ENCODE peak calls at places on chromosomes 6 and 20, in four cellular contexts. One of them, this sample, is unnamed.

GRCh38 chr6:72464246-72464645 is 157.6 kb upstream of the KCNQ5 start:
- DNase-seq in MM.1S: no peak
- DNase-seq in left lung: no peak
- DNase-seq in neuronal stem cell: no peak
- DNase-seq in this sample: no peak

GRCh38 chr6:53673138-53673801 is 7.7 kb upstream of the KLHL31 start:
- DNase-seq in left lung: no peak
- DNase-seq in neuronal stem cell: no peak
- DNase-seq in MM.1S: no peak
- DNase-seq in this sample: no peak

GRCh38 chr6:107066697-107067659 is 39.0 kb downstream of the MTRES1 start:
- DNase-seq in left lung: no peak
- DNase-seq in neuronal stem cell: no peak
- DNase-seq in MM.1S: no peak
- DNase-seq in this sample: no peak

GRCh38 chr6:11810039-11810541 is 31.5 kb upstream of the ADTRP start:
- DNase-seq in left lung: peak; percentile 86
- DNase-seq in MM.1S: no peak
- DNase-seq in neuronal stem cell: no peak
- DNase-seq in this sample: peak; percentile 81

GRCh38 chr20:51569815-51570741 is 27.6 kb upstream of the NFATC2 start:
- DNase-seq in left lung: no peak
- DNase-seq in neuronal stem cell: no peak
- DNase-seq in MM.1S: no peak
- DNase-seq in this sample: no peak

GRCh38 chr6:16698988-16699868 is 62.0 kb downstream of the ATXN1 start:
- DNase-seq in left lung: no peak
- DNase-seq in MM.1S: no peak
- DNase-seq in neuronal stem cell: no peak
- DNase-seq in this sample: no peak

GRCh38 chr6:6546318-6547110 is 42.0 kb upstream of the LY86 start:
- DNase-seq in MM.1S: peak; percentile 51
- DNase-seq in neuronal stem cell: peak; percentile 47
- DNase-seq in left lung: peak; percentile 43
- DNase-seq in this sample: peak; percentile 65

GRCh38 chr6:133837801-133838349 is 51.0 kb upstream of the TCF21 start:
- DNase-seq in MM.1S: peak; percentile 80
- DNase-seq in neuronal stem cell: peak; percentile 46
- DNase-seq in left lung: peak; percentile 59
- DNase-seq in this sample: peak; percentile 78

GRCh38 chr6:143329323-143329722 is 121.2 kb downstream of the ADAT2 start:
- DNase-seq in MM.1S: no peak
- DNase-seq in left lung: no peak
- DNase-seq in neuronal stem cell: no peak
- DNase-seq in this sample: no peak

GRCh38 chr20:58102744-58103516 is 125.5 kb downstream of the ANKRD60 start:
- DNase-seq in left lung: no peak
- DNase-seq in neuronal stem cell: no peak
- DNase-seq in MM.1S: no peak
- DNase-seq in this sample: no peak

GRCh38 chr20:22180244-22180643 is 404.1 kb downstream of the FOXA2 start:
- DNase-seq in left lung: no peak
- DNase-seq in neuronal stem cell: no peak
- DNase-seq in MM.1S: no peak
- DNase-seq in this sample: no peak

GRCh38 chr6:80182291-80182690 is 75.8 kb downstream of the BCKDHB start:
- DNase-seq in MM.1S: no peak
- DNase-seq in neuronal stem cell: no peak
- DNase-seq in left lung: no peak
- DNase-seq in this sample: no peak

GRCh38 chr20:17568972-17569471 is 853 bp upstream of the DSTN start:
- DNase-seq in left lung: peak; percentile 87
- DNase-seq in MM.1S: no peak
- DNase-seq in neuronal stem cell: peak; percentile 40
- DNase-seq in this sample: peak; percentile 87

GRCh38 chr6:8000080-8001035 is 63.8 kb downstream of the BLOC1S5 start:
- DNase-seq in neuronal stem cell: no peak
- DNase-seq in left lung: no peak
- DNase-seq in MM.1S: no peak
- DNase-seq in this sample: no peak

GRCh38 chr6:134257516-134257915 is 60.4 kb downstream of the SGK1 start:
- DNase-seq in MM.1S: no peak
- DNase-seq in left lung: no peak
- DNase-seq in neuronal stem cell: no peak
- DNase-seq in this sample: no peak

GRCh38 chr6:12097791-12098190 is 85.7 kb downstream of the HIVEP1 start:
- DNase-seq in left lung: no peak
- DNase-seq in neuronal stem cell: no peak
- DNase-seq in MM.1S: no peak
- DNase-seq in this sample: no peak

GRCh38 chr6:118968416-118968815 is 33.5 kb upstream of the MCM9 start:
- DNase-seq in neuronal stem cell: no peak
- DNase-seq in MM.1S: peak; percentile 36
- DNase-seq in left lung: no peak
- DNase-seq in this sample: no peak

GRCh38 chr20:24502661-24503060 is 33.2 kb downstream of the SYNDIG1 start:
- DNase-seq in left lung: no peak
- DNase-seq in neuronal stem cell: no peak
- DNase-seq in MM.1S: no peak
- DNase-seq in this sample: no peak

GRCh38 chr6:12415980-12416598 is 125.9 kb downstream of the EDN1 start:
- DNase-seq in left lung: no peak
- DNase-seq in neuronal stem cell: no peak
- DNase-seq in MM.1S: no peak
- DNase-seq in this sample: no peak

GRCh38 chr6:167907837-167908681 is 81.3 kb downstream of the AFDN start:
- DNase-seq in left lung: no peak
- DNase-seq in neuronal stem cell: no peak
- DNase-seq in MM.1S: no peak
- DNase-seq in this sample: no peak

GRCh38 chr20:12969071-12969669 is 39.6 kb upstream of the SPTLC3 start:
- DNase-seq in neuronal stem cell: no peak
- DNase-seq in MM.1S: no peak
- DNase-seq in left lung: no peak
- DNase-seq in this sample: no peak

GRCh38 chr6:158409451-158409850 is 97.2 kb downstream of the TULP4 start:
- DNase-seq in neuronal stem cell: no peak
- DNase-seq in MM.1S: no peak
- DNase-seq in left lung: no peak
- DNase-seq in this sample: no peak

GRCh38 chr20:36179170-36179945 is 24.8 kb downstream of the EPB41L1 start:
- DNase-seq in MM.1S: no peak
- DNase-seq in neuronal stem cell: peak; percentile 65
- DNase-seq in left lung: no peak
- DNase-seq in this sample: no peak

GRCh38 chr6:136977075-136977474 is 55.0 kb downstream of the SLC35D3 start:
- DNase-seq in neuronal stem cell: no peak
- DNase-seq in MM.1S: no peak
- DNase-seq in left lung: no peak
- DNase-seq in this sample: no peak

GRCh38 chr6:99547526-99547925 is 20.9 kb downstream of the CCNC start:
- DNase-seq in neuronal stem cell: no peak
- DNase-seq in MM.1S: no peak
- DNase-seq in left lung: no peak
- DNase-seq in this sample: no peak

GRCh38 chr6:47092249-47092648 is 50.1 kb upstream of the ADGRF1 start:
- DNase-seq in MM.1S: no peak
- DNase-seq in left lung: no peak
- DNase-seq in neuronal stem cell: no peak
- DNase-seq in this sample: no peak

GRCh38 chr6:84492246-84493135 is 265.0 kb upstream of the CEP162 start:
- DNase-seq in left lung: no peak
- DNase-seq in MM.1S: no peak
- DNase-seq in neuronal stem cell: no peak
- DNase-seq in this sample: no peak

GRCh38 chr20:17448071-17448470 is 83.1 kb downstream of the BFSP1 start:
- DNase-seq in neuronal stem cell: no peak
- DNase-seq in left lung: no peak
- DNase-seq in MM.1S: no peak
- DNase-seq in this sample: no peak

GRCh38 chr6:105991561-105992314 is 94.4 kb upstream of the PRDM1 start:
- DNase-seq in MM.1S: peak; percentile 36
- DNase-seq in neuronal stem cell: no peak
- DNase-seq in left lung: no peak
- DNase-seq in this sample: peak; percentile 46

GRCh38 chr20:40922865-40923264 is 105.8 kb upstream of the TOP1 start:
- DNase-seq in left lung: no peak
- DNase-seq in neuronal stem cell: no peak
- DNase-seq in MM.1S: no peak
- DNase-seq in this sample: no peak

GRCh38 chr6:73389854-73390253 is 4.8 kb upstream of the DDX43 start:
- DNase-seq in neuronal stem cell: no peak
- DNase-seq in left lung: no peak
- DNase-seq in MM.1S: peak; percentile 83
- DNase-seq in this sample: no peak

GRCh38 chr6:168524644-168525043 is 83.7 kb downstream of the SMOC2 start:
- DNase-seq in left lung: no peak
- DNase-seq in neuronal stem cell: no peak
- DNase-seq in MM.1S: no peak
- DNase-seq in this sample: no peak

GRCh38 chr6:10904015-10904414 is 17.2 kb downstream of the SYCP2L start:
- DNase-seq in neuronal stem cell: no peak
- DNase-seq in left lung: no peak
- DNase-seq in MM.1S: no peak
- DNase-seq in this sample: no peak

GRCh38 chr6:11093065-11093590 is 506 bp upstream of the SMIM13 start:
- DNase-seq in neuronal stem cell: no peak
- DNase-seq in left lung: no peak
- DNase-seq in MM.1S: peak; percentile 76
- DNase-seq in this sample: no peak

GRCh38 chr6:166307981-166308768 is at the start of gene PRR18:
- DNase-seq in MM.1S: no peak
- DNase-seq in left lung: no peak
- DNase-seq in neuronal stem cell: peak; percentile 31
- DNase-seq in this sample: no peak

GRCh38 chr6:27208042-27208441 is 39.5 kb upstream of the PRSS16 start:
- DNase-seq in neuronal stem cell: no peak
- DNase-seq in MM.1S: no peak
- DNase-seq in left lung: no peak
- DNase-seq in this sample: no peak

GRCh38 chr20:25699914-25700313 is 3.3 kb upstream of the ZNF337 start:
- DNase-seq in left lung: no peak
- DNase-seq in neuronal stem cell: no peak
- DNase-seq in MM.1S: no peak
- DNase-seq in this sample: no peak

GRCh38 chr6:109978174-109979032 is at the start of gene GPR6:
- DNase-seq in MM.1S: peak; percentile 23
- DNase-seq in neuronal stem cell: peak; percentile 91
- DNase-seq in left lung: peak; percentile 71
- DNase-seq in this sample: peak; percentile 75

GRCh38 chr6:111610548-111611172 is 5.0 kb upstream of the TRAF3IP2 start:
- DNase-seq in neuronal stem cell: no peak
- DNase-seq in MM.1S: no peak
- DNase-seq in left lung: no peak
- DNase-seq in this sample: no peak

GRCh38 chr6:25006075-25006474 is 70.3 kb upstream of the RIPOR2 start:
- DNase-seq in MM.1S: no peak
- DNase-seq in left lung: no peak
- DNase-seq in neuronal stem cell: no peak
- DNase-seq in this sample: no peak
- H3K4me1 ChIP-seq in MM.1S: peaks cover 12% of the 10 kb centered on the region
- H3K4me1 ChIP-seq in left lung: peaks cover 11% of the 10 kb centered on the region
- H3K4me1 ChIP-seq in neuronal stem cell: peaks cover 11% of the 10 kb centered on the region
- H3K4me1 ChIP-seq in this sample: peaks cover 48% of the 10 kb centered on the region

GRCh38 chr6:151012321-151013294 is 147.1 kb downstream of the MTHFD1L start:
- DNase-seq in neuronal stem cell: no peak
- DNase-seq in left lung: no peak
- DNase-seq in MM.1S: no peak
- DNase-seq in this sample: no peak
- H3K4me1 ChIP-seq in neuronal stem cell: no peaks in the 10 kb centered on the region
- H3K4me1 ChIP-seq in left lung: no peaks in the 10 kb centered on the region
- H3K4me1 ChIP-seq in MM.1S: no peaks in the 10 kb centered on the region
- H3K4me1 ChIP-seq in this sample: peaks cover 8% of the 10 kb centered on the region

DNA sequence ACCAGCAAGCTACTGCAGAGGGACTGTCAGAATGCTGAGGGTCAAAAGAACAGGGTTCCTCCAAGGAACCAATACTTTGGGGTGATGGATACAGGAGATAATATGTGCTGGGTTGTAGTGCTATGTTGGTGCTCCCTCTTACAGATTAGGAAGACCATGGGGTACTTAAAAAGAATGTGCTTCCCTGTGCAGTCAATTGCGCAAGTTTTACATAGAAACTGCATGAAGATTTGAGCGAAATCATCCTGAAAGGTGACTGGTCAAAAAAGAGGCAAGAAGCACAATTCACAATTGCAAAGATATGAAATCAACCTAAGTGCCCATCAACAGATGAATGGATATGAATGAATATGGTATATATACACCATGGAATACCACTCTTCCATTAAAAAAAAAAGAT is 33.9 kb downstream of the GABRR1 start:
- DNase-seq in left lung: no peak
- DNase-seq in MM.1S: no peak
- DNase-seq in neuronal stem cell: no peak
- DNase-seq in this sample: no peak
- H3K4me1 ChIP-seq in left lung: no peaks in the 10 kb centered on the region
- H3K4me1 ChIP-seq in MM.1S: no peaks in the 10 kb centered on the region
- H3K4me1 ChIP-seq in neuronal stem cell: peaks cover 2% of the 10 kb centered on the region
- H3K4me1 ChIP-seq in this sample: no peaks in the 10 kb centered on the region

GRCh38 chr6:63516186-63516944 is 55.9 kb upstream of the LOC128125822 start:
- DNase-seq in left lung: no peak
- DNase-seq in MM.1S: no peak
- DNase-seq in neuronal stem cell: no peak
- DNase-seq in this sample: no peak

GRCh38 chr6:63525186-63525878 is 46.9 kb upstream of the LOC128125822 start:
- DNase-seq in left lung: no peak
- DNase-seq in MM.1S: no peak
- DNase-seq in neuronal stem cell: no peak
- DNase-seq in this sample: no peak

GRCh38 chr6:63526931-63527330 is 45.3 kb upstream of the LOC128125822 start:
- DNase-seq in left lung: no peak
- DNase-seq in neuronal stem cell: no peak
- DNase-seq in MM.1S: no peak
- DNase-seq in this sample: no peak

GRCh38 chr6:63523630-63524029 is 48.6 kb upstream of the LOC128125822 start:
- DNase-seq in MM.1S: no peak
- DNase-seq in left lung: no peak
- DNase-seq in neuronal stem cell: no peak
- DNase-seq in this sample: no peak

GRCh38 chr6:63521475-63522210 is 50.6 kb upstream of the LOC128125822 start:
- DNase-seq in neuronal stem cell: no peak
- DNase-seq in left lung: no peak
- DNase-seq in MM.1S: no peak
- DNase-seq in this sample: no peak
- H3K4me1 ChIP-seq in neuronal stem cell: no peaks in the 10 kb centered on the region
- H3K4me1 ChIP-seq in left lung: no peaks in the 10 kb centered on the region
- H3K4me1 ChIP-seq in MM.1S: peaks cover 18% of the 10 kb centered on the region
- H3K4me1 ChIP-seq in this sample: no peaks in the 10 kb centered on the region

GRCh38 chr20:44705364-44706094 is 9.6 kb upstream of the CCN5 start:
- DNase-seq in left lung: no peak
- DNase-seq in MM.1S: no peak
- DNase-seq in neuronal stem cell: no peak
- DNase-seq in this sample: no peak
- H3K4me1 ChIP-seq in left lung: peaks cover 13% of the 10 kb centered on the region
- H3K4me1 ChIP-seq in MM.1S: no peaks in the 10 kb centered on the region
- H3K4me1 ChIP-seq in neuronal stem cell: peaks cover 18% of the 10 kb centered on the region
- H3K4me1 ChIP-seq in this sample: peaks cover 33% of the 10 kb centered on the region

GRCh38 chr20:46121531-46121930 is 3.4 kb downstream of the CD40 start:
- DNase-seq in left lung: no peak
- DNase-seq in MM.1S: peak; percentile 34
- DNase-seq in neuronal stem cell: no peak
- DNase-seq in this sample: no peak
- H3K4me1 ChIP-seq in left lung: peaks cover 16% of the 10 kb centered on the region
- H3K4me1 ChIP-seq in MM.1S: peaks cover 29% of the 10 kb centered on the region
- H3K4me1 ChIP-seq in neuronal stem cell: no peaks in the 10 kb centered on the region
- H3K4me1 ChIP-seq in this sample: peaks cover 52% of the 10 kb centered on the region

This sample was measured in lower lobe of right lung.